ENCODE peak calls at places on chromosomes 1 and 21, in seven cellular contexts. One of them, this sample, is unnamed.

GRCh38 chr21:41691205-41692203 is 75.3 kb downstream of the RIPK4 start:
- DNase-seq in HL-60: no peak
- DNase-seq in A549: no peak
- DNase-seq in BE2C: no peak
- DNase-seq in Panc1: no peak
- DNase-seq in cardiac fibroblast: no peak
- DNase-seq in ascending aorta: no peak
- DNase-seq in this sample: no peak

GRCh38 chr1:156947818-156948525 is 27.5 kb downstream of the LRRC71 start:
- DNase-seq in HL-60: no peak
- DNase-seq in Panc1: no peak
- DNase-seq in ascending aorta: no peak
- DNase-seq in A549: no peak
- DNase-seq in cardiac fibroblast: no peak
- DNase-seq in BE2C: no peak
- DNase-seq in this sample: no peak

GRCh38 chr1:3983181-3983580 is 83.1 kb upstream of the C1orf174 start:
- DNase-seq in A549: no peak
- DNase-seq in Panc1: no peak
- DNase-seq in BE2C: no peak
- DNase-seq in HL-60: no peak
- DNase-seq in ascending aorta: no peak
- DNase-seq in cardiac fibroblast: no peak
- DNase-seq in this sample: no peak

GRCh38 chr1:154768456-154769125 is 101.5 kb downstream of the KCNN3 start:
- DNase-seq in Panc1: no peak
- DNase-seq in ascending aorta: no peak
- DNase-seq in A549: no peak
- DNase-seq in HL-60: no peak
- DNase-seq in cardiac fibroblast: peak
- DNase-seq in BE2C: no peak
- DNase-seq in this sample: no peak

GRCh38 chr1:218397752-218398339 is 52.7 kb downstream of the TGFB2 start:
- DNase-seq in A549: peak
- DNase-seq in HL-60: no peak
- DNase-seq in cardiac fibroblast: peak
- DNase-seq in BE2C: no peak
- DNase-seq in Panc1: no peak
- DNase-seq in ascending aorta: no peak
- DNase-seq in this sample: peak

GRCh38 chr1:23370744-23371710 is 1.4 kb upstream of the ZNF436 start:
- DNase-seq in BE2C: peak
- DNase-seq in cardiac fibroblast: peak
- DNase-seq in ascending aorta: no peak
- DNase-seq in Panc1: no peak
- DNase-seq in A549: no peak
- DNase-seq in HL-60: no peak
- DNase-seq in this sample: no peak

GRCh38 chr1:203673550-203674411 is 47.1 kb downstream of the ATP2B4 start:
- DNase-seq in HL-60: peak
- DNase-seq in A549: peak
- DNase-seq in cardiac fibroblast: peak
- DNase-seq in Panc1: peak
- DNase-seq in ascending aorta: peak
- DNase-seq in BE2C: no peak
- DNase-seq in this sample: peak

GRCh38 chr1:234776875-234777849 is 167.2 kb upstream of the IRF2BP2 start:
- DNase-seq in A549: no peak
- DNase-seq in cardiac fibroblast: no peak
- DNase-seq in HL-60: no peak
- DNase-seq in Panc1: no peak
- DNase-seq in BE2C: no peak
- DNase-seq in ascending aorta: no peak
- DNase-seq in this sample: no peak

GRCh38 chr1:226181996-226182714 is 4.4 kb downstream of the ACBD3 start:
- DNase-seq in A549: peak
- DNase-seq in ascending aorta: no peak
- DNase-seq in Panc1: no peak
- DNase-seq in HL-60: peak
- DNase-seq in cardiac fibroblast: peak
- DNase-seq in BE2C: peak
- DNase-seq in this sample: peak

GRCh38 chr1:92655197-92655801 is 129.6 kb downstream of the EVI5 start:
- DNase-seq in BE2C: no peak
- DNase-seq in Panc1: no peak
- DNase-seq in HL-60: no peak
- DNase-seq in A549: no peak
- DNase-seq in ascending aorta: no peak
- DNase-seq in cardiac fibroblast: no peak
- DNase-seq in this sample: no peak

GRCh38 chr21:38377165-38378093 is 120.6 kb downstream of the KCNJ15 start:
- DNase-seq in ascending aorta: no peak
- DNase-seq in cardiac fibroblast: no peak
- DNase-seq in Panc1: no peak
- DNase-seq in A549: no peak
- DNase-seq in BE2C: no peak
- DNase-seq in HL-60: no peak
- DNase-seq in this sample: no peak

GRCh38 chr1:245609354-245609753 is 454.6 kb downstream of the KIF26B start:
- DNase-seq in A549: no peak
- DNase-seq in cardiac fibroblast: no peak
- DNase-seq in ascending aorta: no peak
- DNase-seq in HL-60: no peak
- DNase-seq in Panc1: no peak
- DNase-seq in BE2C: no peak
- DNase-seq in this sample: no peak

GRCh38 chr1:178739285-178740045 is 14.4 kb downstream of the RALGPS2 start:
- DNase-seq in HL-60: no peak
- DNase-seq in Panc1: no peak
- DNase-seq in BE2C: no peak
- DNase-seq in A549: no peak
- DNase-seq in cardiac fibroblast: peak
- DNase-seq in ascending aorta: no peak
- DNase-seq in this sample: peak

GRCh38 chr1:43348809-43349593 is 9.8 kb upstream of the CDC20 start:
- DNase-seq in BE2C: peak
- DNase-seq in cardiac fibroblast: peak
- DNase-seq in HL-60: no peak
- DNase-seq in A549: peak
- DNase-seq in Panc1: peak
- DNase-seq in ascending aorta: peak
- DNase-seq in this sample: peak

GRCh38 chr1:43351421-43352350 is 7.1 kb upstream of the CDC20 start:
- DNase-seq in cardiac fibroblast: no peak
- DNase-seq in A549: no peak
- DNase-seq in Panc1: no peak
- DNase-seq in BE2C: no peak
- DNase-seq in ascending aorta: no peak
- DNase-seq in HL-60: no peak
- DNase-seq in this sample: no peak

GRCh38 chr1:43348343-43348808 is 10.4 kb upstream of the CDC20 start:
- DNase-seq in ascending aorta: no peak
- DNase-seq in cardiac fibroblast: peak
- DNase-seq in HL-60: no peak
- DNase-seq in A549: peak
- DNase-seq in BE2C: no peak
- DNase-seq in Panc1: no peak
- DNase-seq in this sample: peak

GRCh38 chr1:43350976-43351375 is 7.8 kb upstream of the CDC20 start:
- DNase-seq in BE2C: no peak
- DNase-seq in cardiac fibroblast: no peak
- DNase-seq in A549: no peak
- DNase-seq in HL-60: no peak
- DNase-seq in ascending aorta: no peak
- DNase-seq in Panc1: no peak
- DNase-seq in this sample: no peak

DNA sequence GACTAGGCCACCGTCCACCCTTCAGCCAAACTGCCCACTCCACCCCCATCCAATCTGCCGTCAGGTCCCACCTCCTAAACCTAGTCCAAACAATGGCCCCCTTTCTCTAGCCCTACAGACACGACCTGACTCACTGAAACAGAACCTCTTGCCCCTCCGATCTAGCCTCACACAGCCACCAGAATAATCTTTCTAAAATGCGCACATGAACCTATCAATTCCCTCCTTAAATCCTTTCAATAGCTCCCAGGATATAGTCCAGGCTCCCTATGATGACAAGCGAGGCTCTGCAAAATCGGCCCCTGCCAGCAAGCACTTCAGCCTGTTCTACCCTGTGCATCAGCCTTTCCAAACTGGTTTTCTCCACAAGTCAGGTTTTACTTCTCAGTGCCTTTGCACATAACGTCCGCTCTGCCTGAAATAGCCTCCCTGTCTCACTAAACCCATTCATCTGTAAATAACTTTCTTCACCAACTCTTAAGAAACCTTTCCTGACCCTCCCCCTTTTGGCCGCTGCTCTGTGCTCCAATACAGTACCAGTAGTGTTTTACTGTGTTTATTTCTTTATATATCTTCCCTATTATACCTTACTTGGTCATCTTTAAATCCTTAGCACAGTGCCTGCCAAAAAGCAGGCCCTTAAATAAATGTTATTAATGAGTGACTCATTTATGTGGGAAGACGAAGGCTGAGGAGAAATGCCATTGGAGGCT is 9.0 kb upstream of the CDC20 start:
- DNase-seq in ascending aorta: no peak
- DNase-seq in Panc1: no peak
- DNase-seq in A549: no peak
- DNase-seq in cardiac fibroblast: peak
- DNase-seq in HL-60: no peak
- DNase-seq in BE2C: no peak
- DNase-seq in this sample: peak
- H3K4me3 ChIP-seq in ascending aorta: peak
- H3K4me3 ChIP-seq in Panc1: peak
- H3K4me3 ChIP-seq in A549: peak
- H3K4me3 ChIP-seq in cardiac fibroblast: peak
- H3K4me3 ChIP-seq in HL-60: no peak
- H3K4me3 ChIP-seq in BE2C: peak
- H3K4me3 ChIP-seq in this sample: peak

DNA sequence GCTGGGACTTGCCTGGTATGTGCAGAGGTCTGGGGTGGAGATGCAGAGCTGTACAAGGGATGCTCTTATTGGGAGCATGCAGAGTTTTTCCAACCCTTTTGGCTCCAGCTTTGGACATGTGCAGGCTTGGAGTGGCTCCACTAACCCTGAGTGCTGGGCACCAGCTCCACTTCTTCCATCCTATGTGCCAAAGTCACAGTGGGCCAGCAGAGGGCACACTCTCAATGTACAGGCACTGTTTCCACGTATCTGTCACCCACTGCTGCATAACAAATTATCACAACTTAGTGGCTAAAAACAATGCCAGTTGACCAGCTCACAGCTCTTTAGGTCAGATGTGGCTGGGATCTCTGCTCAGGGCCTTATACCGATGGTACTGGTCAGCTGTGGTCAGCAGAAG is 631.8 kb downstream of the AJAP1 start:
- DNase-seq in ascending aorta: no peak
- DNase-seq in A549: no peak
- DNase-seq in BE2C: no peak
- DNase-seq in cardiac fibroblast: no peak
- DNase-seq in HL-60: no peak
- DNase-seq in Panc1: no peak
- DNase-seq in this sample: no peak
- TF ChIP-seq CTCF in ascending aorta: no peak
- TF ChIP-seq CTCF in A549: no peak
- TF ChIP-seq CTCF in BE2C: no peak
- TF ChIP-seq CTCF in cardiac fibroblast: no peak
- TF ChIP-seq CTCF in HL-60: no peak
- TF ChIP-seq CTCF in Panc1: peak
- TF ChIP-seq CTCF in this sample: no peak

GRCh38 chr1:232012773-232013386 is 386.3 kb downstream of the DISC1 start:
- DNase-seq in BE2C: peak
- DNase-seq in HL-60: peak
- DNase-seq in A549: no peak
- DNase-seq in cardiac fibroblast: peak
- DNase-seq in ascending aorta: no peak
- DNase-seq in Panc1: no peak
- DNase-seq in this sample: peak
- H3K4me3 ChIP-seq in BE2C: no peak
- H3K4me3 ChIP-seq in HL-60: no peak
- H3K4me3 ChIP-seq in A549: no peak
- H3K4me3 ChIP-seq in cardiac fibroblast: no peak
- H3K4me3 ChIP-seq in ascending aorta: no peak
- H3K4me3 ChIP-seq in Panc1: no peak
- H3K4me3 ChIP-seq in this sample: no peak

DNA sequence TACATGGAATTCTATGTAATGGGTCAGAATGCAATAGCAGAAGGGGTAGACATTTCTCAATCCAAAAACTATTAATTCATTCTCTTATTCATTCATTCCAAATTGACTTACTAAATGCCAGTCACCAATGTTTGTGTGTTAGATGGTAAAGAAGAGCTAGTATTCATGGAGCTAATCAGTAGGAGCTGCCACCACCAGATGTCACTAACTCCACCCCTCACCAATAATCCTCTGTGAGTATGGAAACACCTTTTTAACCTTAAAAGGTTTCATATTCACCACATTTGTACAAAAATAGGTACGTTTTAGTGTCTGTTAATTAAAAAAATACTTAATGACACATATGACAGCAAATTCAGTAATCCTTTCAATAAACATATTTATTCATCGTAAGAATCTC is 131.8 kb upstream of the PKN2 start:
- DNase-seq in A549: no peak
- DNase-seq in HL-60: no peak
- DNase-seq in cardiac fibroblast: no peak
- DNase-seq in BE2C: no peak
- DNase-seq in Panc1: no peak
- DNase-seq in ascending aorta: no peak
- DNase-seq in this sample: no peak
- TF ChIP-seq CTCF in A549: no peak
- TF ChIP-seq CTCF in HL-60: no peak
- TF ChIP-seq CTCF in cardiac fibroblast: no peak
- TF ChIP-seq CTCF in BE2C: peak
- TF ChIP-seq CTCF in Panc1: peak
- TF ChIP-seq CTCF in ascending aorta: no peak
- TF ChIP-seq CTCF in this sample: no peak

GRCh38 chr1:54996359-54996868 is 2.3 kb upstream of the BSND start:
- DNase-seq in Panc1: no peak
- DNase-seq in A549: peak
- DNase-seq in ascending aorta: no peak
- DNase-seq in cardiac fibroblast: peak
- DNase-seq in BE2C: peak
- DNase-seq in HL-60: peak
- DNase-seq in this sample: peak
- H3K4me3 ChIP-seq in Panc1: no peak
- H3K4me3 ChIP-seq in A549: no peak
- H3K4me3 ChIP-seq in ascending aorta: peak
- H3K4me3 ChIP-seq in cardiac fibroblast: no peak
- H3K4me3 ChIP-seq in BE2C: no peak
- H3K4me3 ChIP-seq in HL-60: no peak
- H3K4me3 ChIP-seq in this sample: no peak

This sample was measured in foreskin fibroblast.